ENCODE peak calls at places on chromosome 14, in five cellular contexts. J is pancreas; W is foreskin keratinocyte; T is stomach; G is effector memory CD4-positive, alpha-beta T cell. H is an unnamed sample. For H3K4me1, the result is how much of the 10 kb centered on the place peaks cover.

GRCh38 chr14:67970923-67971322 is 151.3 kb downstream of the RAD51B start:
- DNase-seq in T (no peak), J (no peak), W (no peak), G (no peak), H (no peak)

GRCh38 chr14:67187210-67187609 is 2.0 kb upstream of the GARIN2 start:
- DNase-seq in W (peak), J (no peak), T (no peak), G (no peak), H (no peak)

GRCh38 chr14:88941414-88941813 is 117.0 kb downstream of the TTC8 start:
- DNase-seq in W (peak), T (no peak), G (no peak), J (no peak), H (no peak)

GRCh38 chr14:67973415-67973814 is 153.8 kb downstream of the RAD51B start:
- DNase-seq in J (no peak), G (no peak), W (no peak), T (no peak), H (no peak)

GRCh38 chr14:92280554-92281262 is 42.3 kb upstream of the SLC24A4 start:
- DNase-seq in G (no peak), J (no peak), T (no peak), W (no peak), H (no peak)

GRCh38 chr14:77804592-77804991 is 4.7 kb downstream of the ADCK1 start:
- DNase-seq in G (no peak), J (no peak), T (no peak), W (no peak), H (no peak)

GRCh38 chr14:60311417-60311816 is 62.4 kb downstream of the PPM1A start:
- DNase-seq in W (no peak), J (no peak), G (no peak), T (no peak), H (no peak)

GRCh38 chr14:75515631-75515999 is 6.7 kb upstream of the BATF start:
- DNase-seq in G (no peak), J (no peak), T (no peak), W (no peak), H (no peak)

GRCh38 chr14:56585461-56586084 is 6.0 kb downstream of the TMEM260 start:
- DNase-seq in G (no peak), T (no peak), W (no peak), J (no peak), H (no peak)

GRCh38 chr14:21498540-21499526 is 12.3 kb downstream of the METTL3 start:
- DNase-seq in T (no peak), W (no peak), G (no peak), J (no peak), H (no peak)

GRCh38 chr14:95530461-95531170 is 4.2 kb upstream of the GLRX5 start:
- DNase-seq in G (no peak), W (no peak), J (no peak), T (no peak), H (no peak)
- H3K4me1 ChIP-seq in G (under half), W (under half), J (under half), T (half or more), H (half or more)

GRCh38 chr14:81535399-81536124 is 1.9 kb upstream of the SEL1L start:
- DNase-seq in J (no peak), W (no peak), T (no peak), G (no peak), H (no peak)

GRCh38 chr14:81534510-81535074 is 939 bp upstream of the SEL1L start:
- DNase-seq in T (no peak), J (no peak), W (no peak), G (no peak), H (no peak)

GRCh38 chr14:81536125-81536771 is 2.6 kb upstream of the SEL1L start:
- DNase-seq in W (no peak), J (no peak), G (no peak), T (no peak), H (no peak)

GRCh38 chr14:81533212-81533535 is 479 bp downstream of the SEL1L start:
- DNase-seq in J (no peak), T (no peak), W (no peak), G (no peak), H (no peak)

DNA sequence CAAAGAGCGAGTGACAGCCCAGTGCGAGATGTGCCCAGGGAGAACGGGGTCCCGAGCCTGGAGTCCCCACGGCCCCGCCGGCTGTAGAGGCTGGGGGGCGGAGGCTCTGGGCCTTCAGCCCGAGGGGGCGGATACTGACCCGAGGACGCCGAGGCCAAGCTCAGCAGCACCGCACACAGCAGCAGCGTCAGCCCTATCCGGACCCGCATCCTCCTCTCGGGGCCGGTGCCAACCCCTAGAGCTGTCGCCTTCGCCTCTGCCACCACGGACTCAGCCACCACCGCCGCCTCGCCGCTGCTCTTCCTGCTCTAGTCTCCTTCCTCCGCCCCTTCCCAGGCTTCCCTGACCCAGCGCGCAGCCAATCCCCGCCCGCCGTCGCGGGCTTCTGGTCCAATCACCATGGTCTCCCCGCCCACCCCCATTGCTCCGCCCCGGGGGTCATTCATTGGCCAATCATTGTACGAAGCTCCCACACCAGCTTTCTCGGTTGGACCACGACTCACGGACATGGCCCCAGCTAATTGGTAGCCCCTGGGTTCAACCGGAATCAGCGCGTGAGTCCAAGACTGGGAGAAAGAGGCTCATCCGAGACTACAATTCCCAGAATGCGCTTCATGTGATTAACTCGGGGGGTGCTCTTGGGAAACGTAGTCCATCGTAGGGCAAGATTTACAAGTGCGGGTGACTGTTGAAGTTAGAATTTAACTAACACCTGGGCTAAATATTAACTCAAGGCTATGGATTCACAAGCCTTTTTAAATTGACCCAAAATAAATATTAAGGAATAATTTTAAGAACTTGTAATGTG is at the start of gene SEL1L:
- DNase-seq in J (peak), G (peak), T (peak), W (peak), H (peak)
- H3K4me1 ChIP-seq in J (under half), G (under half), T (half or more), W (under half), H (under half)

DNA sequence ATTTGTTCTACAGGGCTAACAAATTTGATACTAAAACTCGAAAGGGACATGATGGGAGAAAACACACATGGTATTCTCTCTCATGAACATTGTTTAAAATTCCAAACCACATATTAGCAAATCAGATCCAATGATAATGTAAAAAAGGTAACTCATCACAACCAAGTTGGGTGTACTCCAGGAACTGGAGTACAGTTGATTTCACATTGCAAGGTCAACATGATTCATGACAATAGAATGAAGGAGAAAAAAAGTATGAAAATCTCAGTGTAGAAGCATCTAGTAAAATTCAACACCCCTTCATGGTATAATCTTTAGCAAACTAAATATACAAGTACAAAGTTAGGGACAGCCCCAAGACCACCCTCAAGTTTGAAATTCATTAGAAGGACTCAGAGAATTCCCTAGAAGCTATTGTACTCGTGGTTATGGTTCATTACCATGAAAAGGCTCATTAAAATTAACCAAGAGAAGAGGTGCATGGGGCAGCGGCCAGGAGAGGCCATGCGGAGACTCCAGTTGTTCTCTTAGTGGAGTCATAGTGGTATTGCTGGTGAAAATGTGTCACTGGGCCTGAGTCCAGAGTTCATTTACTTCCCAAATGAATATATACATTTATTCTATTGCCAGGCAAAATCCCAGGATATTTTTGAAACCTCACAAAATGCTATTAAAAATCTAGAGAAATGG is 3.1 kb upstream of the CDCA4 start:
- DNase-seq in G (no peak), W (no peak), J (no peak), T (no peak), H (no peak)
- H3K4me1 ChIP-seq in G (under half), W (half or more), J (under half), T (under half), H (under half)

DNA sequence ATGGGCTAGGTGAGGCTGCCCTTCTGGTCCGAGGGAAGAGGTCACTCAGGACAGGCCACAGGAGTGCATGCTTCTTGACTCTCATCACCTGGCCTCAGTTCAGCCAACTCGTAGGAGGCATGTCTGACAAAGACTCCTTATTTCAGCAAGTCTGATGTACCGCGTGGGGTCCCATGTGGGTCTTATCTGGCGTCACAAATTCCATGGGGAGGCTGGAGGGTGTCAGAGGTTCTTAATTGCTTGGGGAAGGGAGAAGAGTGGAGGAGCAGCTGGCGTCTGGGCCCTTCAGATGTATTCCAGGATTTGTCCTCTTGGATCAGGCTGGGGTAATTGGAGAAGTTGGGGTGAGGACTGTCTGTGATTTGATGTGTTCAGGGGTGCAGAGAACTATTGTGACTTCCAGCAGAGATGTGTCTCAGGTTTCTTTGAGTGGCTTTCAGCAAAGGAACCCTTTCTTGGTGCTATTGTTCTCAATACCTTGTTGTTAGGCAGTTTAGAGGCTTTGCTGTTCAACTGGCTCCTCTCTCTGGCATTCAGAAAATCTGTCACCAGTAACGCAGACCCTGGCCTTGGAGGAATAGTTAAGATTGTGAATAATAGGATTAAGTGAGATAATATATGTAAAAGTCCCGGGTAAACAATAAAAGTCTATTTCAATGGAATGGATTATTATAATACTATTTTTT is 60.1 kb downstream of the SUSD6 start:
- DNase-seq in G (no peak), W (no peak), T (no peak), J (no peak), H (no peak)
- H3K4me1 ChIP-seq in G (under half), W (under half), T (half or more), J (half or more), H (half or more)

DNA sequence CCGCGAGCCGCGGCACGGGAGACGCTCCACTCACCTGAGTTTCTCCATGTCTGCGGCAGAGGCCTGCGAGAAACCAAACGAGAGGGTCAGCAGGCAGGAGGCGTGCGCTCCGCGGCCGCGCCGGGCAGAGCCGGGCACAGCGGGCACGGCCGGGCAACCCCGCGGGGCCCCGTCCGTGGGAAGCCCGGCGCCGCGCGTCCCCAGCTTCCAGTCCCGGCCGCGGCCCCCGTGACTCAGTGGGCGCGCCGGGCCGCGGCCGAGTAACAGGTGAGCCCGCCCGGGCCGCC is 19.4 kb downstream of the BEGAIN start:
- DNase-seq in J (no peak), G (no peak), W (no peak), T (no peak), H (no peak)
- H3K4me1 ChIP-seq in J (under half), G (under half), W (under half), T (under half), H (under half)

GRCh38 chr14:101873401-101873800 is 91.0 kb upstream of the DYNC1H1 start:
- DNase-seq in G (no peak), T (no peak), J (no peak), W (no peak), H (no peak)
- H3K4me1 ChIP-seq in G (under half), T (half or more), J (under half), W (under half), H (under half)

DNA sequence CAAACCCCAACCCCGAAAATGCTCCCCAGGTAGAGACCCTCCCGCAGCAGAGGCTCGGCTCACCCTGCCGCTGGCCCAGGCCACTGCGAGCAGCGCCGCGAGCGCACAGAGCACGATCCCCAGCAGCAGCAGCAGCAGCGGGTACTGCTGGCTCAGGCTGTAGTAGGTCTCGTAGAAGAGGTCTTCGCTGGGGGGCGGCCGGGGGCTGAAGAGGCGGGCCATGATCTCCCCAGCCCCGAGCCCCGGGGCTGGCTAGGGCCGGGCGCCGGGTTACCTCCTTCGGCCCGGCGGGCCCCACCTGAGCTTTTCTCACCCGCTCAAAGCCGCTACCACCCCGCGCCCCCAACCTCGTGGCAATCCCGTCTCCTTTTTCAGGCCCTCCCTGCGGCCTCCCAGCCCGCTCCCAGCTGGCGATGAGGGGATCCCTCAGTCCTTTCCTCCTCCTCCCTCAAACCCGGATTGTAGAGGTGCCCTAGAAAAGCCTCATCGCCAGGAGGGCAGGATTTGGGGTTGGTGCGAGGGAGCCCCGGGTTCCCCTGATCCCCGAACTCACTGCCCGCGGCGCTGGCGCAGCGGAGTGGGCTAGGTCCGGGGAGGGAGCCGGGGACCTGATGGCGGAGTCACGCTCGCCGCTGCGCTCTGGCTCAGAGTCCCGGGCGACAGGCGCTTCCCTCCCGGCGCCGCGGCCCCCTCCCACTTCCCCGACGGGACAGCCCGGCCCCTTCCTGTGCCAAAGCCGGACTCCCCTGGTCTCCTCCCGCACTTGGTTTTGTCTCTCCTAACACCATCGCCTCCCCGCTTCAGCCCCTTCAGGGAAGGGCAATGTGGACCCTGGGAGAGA is at the start of gene ADCY4:
- DNase-seq in G (no peak), T (no peak), W (no peak), J (peak), H (no peak)
- H3K4me1 ChIP-seq in G (under half), T (under half), W (under half), J (under half), H (under half)

H was measured in gastrocnemius medialis.